ENCODE peak calls at places on chromosomes 1 and 21, in five cellular contexts. Z, W, O, P and D are unnamed samples.

GRCh38 chr1:214310010-214310409 is 29.1 kb downstream of the SMYD2 start:
- DNase-seq in O (peak), P (no peak), Z (no peak), W (no peak), D (no peak)

GRCh38 chr1:87730274-87731222 is 401.9 kb downstream of the LMO4 start:
- DNase-seq in O (no peak), P (no peak), W (no peak), Z (no peak), D (no peak)

GRCh38 chr1:235100124-235100801 is 28.4 kb downstream of the TOMM20 start:
- DNase-seq in P (no peak), O (no peak), W (no peak), Z (no peak), D (no peak)

GRCh38 chr1:90850925-90851710 is 134.0 kb upstream of the BARHL2 start:
- DNase-seq in P (peak), Z (peak), W (peak), O (peak), D (peak)

GRCh38 chr1:92444351-92444750 is 42.4 kb downstream of the GFI1 start:
- DNase-seq in W (no peak), O (no peak), Z (no peak), P (no peak), D (no peak)

GRCh38 chr1:212721388-212722247 is 22.0 kb upstream of the BATF3 start:
- DNase-seq in Z (peak), O (peak), P (no peak), W (no peak), D (peak)

GRCh38 chr1:156221986-156222692 is 9.3 kb downstream of the PMF1 start:
- DNase-seq in P (no peak), O (no peak), Z (no peak), W (no peak), D (no peak)

GRCh38 chr1:44801491-44802305 is 1.5 kb downstream of the PLK3 start:
- DNase-seq in O (peak), Z (no peak), P (peak), W (no peak), D (no peak)

GRCh38 chr1:35452086-35452485 is 105.1 kb downstream of the KIAA0319L start:
- DNase-seq in P (no peak), W (no peak), Z (peak), O (peak), D (no peak)

GRCh38 chr1:94702440-94702810 is 117.7 kb upstream of the SLC44A3 start:
- DNase-seq in O (no peak), P (no peak), W (no peak), Z (no peak), D (no peak)

GRCh38 chr1:236419502-236419901 is 25.4 kb downstream of the EDARADD start:
- DNase-seq in Z (no peak), O (no peak), W (no peak), P (no peak), D (no peak)

GRCh38 chr1:19735419-19736127 is 64.1 kb downstream of the TMCO4 start:
- DNase-seq in Z (no peak), W (no peak), P (no peak), O (peak), D (peak)

GRCh38 chr1:154720328-154721301 is 112.6 kb upstream of the ADAR start:
- DNase-seq in O (no peak), W (peak), P (no peak), Z (no peak), D (no peak)

GRCh38 chr1:77322061-77322900 is 40.5 kb downstream of the AK5 start:
- DNase-seq in W (no peak), P (no peak), Z (no peak), O (peak), D (peak)

GRCh38 chr1:202623075-202623474 is 87.2 kb downstream of the SYT2 start:
- DNase-seq in W (no peak), Z (no peak), P (no peak), O (peak), D (no peak)

GRCh38 chr1:23719162-23719820 is 24.0 kb upstream of the ELOA start:
- DNase-seq in O (peak), Z (no peak), W (no peak), P (no peak), D (peak)

GRCh38 chr1:151472852-151473731 is 13.8 kb upstream of the POGZ start:
- DNase-seq in P (no peak), W (no peak), O (no peak), Z (peak), D (no peak)

GRCh38 chr1:234681065-234681464 is 71.1 kb upstream of the IRF2BP2 start:
- DNase-seq in P (no peak), Z (peak), W (no peak), O (no peak), D (no peak)

GRCh38 chr1:93056214-93056613 is 22.9 kb upstream of the MTF2 start:
- DNase-seq in W (no peak), Z (no peak), P (no peak), O (peak), D (peak)

GRCh38 chr21:15011967-15012366 is 52.8 kb downstream of the NRIP1 start:
- DNase-seq in Z (no peak), P (no peak), O (no peak), W (no peak), D (no peak)

GRCh38 chr1:26190373-26190987 is at the start of gene CATSPER4:
- DNase-seq in W (no peak), P (no peak), O (peak), Z (no peak), D (no peak)

GRCh38 chr1:81702903-81703302 is 97.8 kb upstream of the ADGRL2 start:
- DNase-seq in P (no peak), Z (no peak), O (peak), W (no peak), D (peak)

GRCh38 chr1:112881742-112882127 is 74.3 kb downstream of the SLC16A1 start:
- DNase-seq in Z (peak), P (no peak), O (no peak), W (no peak), D (no peak)